ENCODE peak calls at places on chromosomes 7 and 10, in seven cellular contexts. One of them, this sample, is unnamed.

GRCh38 chr10:46530249-46531186 is 25.9 kb downstream of the GPRIN2 start:
- DNase-seq in AG04450: no peak
- DNase-seq in AG08395: peak
- DNase-seq in breast epithelium: no peak
- DNase-seq in MCF 10A: no peak
- DNase-seq in nucleus accumbens: no peak
- DNase-seq in posterior cingulate gyrus: peak
- DNase-seq in this sample: no peak

GRCh38 chr10:75616076-75616475 is 184.7 kb downstream of the LRMDA start:
- DNase-seq in AG04450: no peak
- DNase-seq in AG08395: no peak
- DNase-seq in breast epithelium: no peak
- DNase-seq in MCF 10A: no peak
- DNase-seq in nucleus accumbens: no peak
- DNase-seq in posterior cingulate gyrus: no peak
- DNase-seq in this sample: no peak

GRCh38 chr7:35519971-35520809 is 174.7 kb downstream of the HERPUD2 start:
- DNase-seq in AG04450: peak
- DNase-seq in AG08395: peak
- DNase-seq in breast epithelium: peak
- DNase-seq in MCF 10A: peak
- DNase-seq in nucleus accumbens: no peak
- DNase-seq in posterior cingulate gyrus: peak
- DNase-seq in this sample: peak

GRCh38 chr10:65620404-65621048 is 1305.3 kb upstream of the LRRTM3 start:
- DNase-seq in AG04450: no peak
- DNase-seq in AG08395: no peak
- DNase-seq in breast epithelium: no peak
- DNase-seq in MCF 10A: no peak
- DNase-seq in nucleus accumbens: no peak
- DNase-seq in posterior cingulate gyrus: no peak
- DNase-seq in this sample: no peak

GRCh38 chr7:47225387-47226170 is 356.3 kb downstream of the TNS3 start:
- DNase-seq in AG04450: no peak
- DNase-seq in AG08395: peak
- DNase-seq in breast epithelium: no peak
- DNase-seq in MCF 10A: peak
- DNase-seq in nucleus accumbens: no peak
- DNase-seq in posterior cingulate gyrus: no peak
- DNase-seq in this sample: peak

GRCh38 chr10:22321831-22322662 is 1.1 kb downstream of the BMI1 start:
- DNase-seq in AG04450: no peak
- DNase-seq in AG08395: no peak
- DNase-seq in breast epithelium: no peak
- DNase-seq in MCF 10A: peak
- DNase-seq in nucleus accumbens: peak
- DNase-seq in posterior cingulate gyrus: peak
- DNase-seq in this sample: peak

GRCh38 chr10:133045556-133046483 is 41.9 kb upstream of the ADGRA1 start:
- DNase-seq in AG04450: no peak
- DNase-seq in AG08395: no peak
- DNase-seq in breast epithelium: no peak
- DNase-seq in MCF 10A: no peak
- DNase-seq in nucleus accumbens: no peak
- DNase-seq in posterior cingulate gyrus: no peak
- DNase-seq in this sample: no peak

GRCh38 chr7:68978710-68979109 is 619.6 kb upstream of the AUTS2 start:
- DNase-seq in AG04450: no peak
- DNase-seq in AG08395: no peak
- DNase-seq in breast epithelium: no peak
- DNase-seq in MCF 10A: no peak
- DNase-seq in nucleus accumbens: no peak
- DNase-seq in posterior cingulate gyrus: no peak
- DNase-seq in this sample: no peak

This sample was measured in GM20000.